ENCODE peak calls at places on chromosome 18, in six cellular contexts. One of them, this sample, is unnamed.

GRCh38 chr18:73414598-73414997 is 546.8 kb upstream of the NETO1 start:
- DNase-seq in A549: no peak
- DNase-seq in IMR-90: peak
- DNase-seq in HEK293T: no peak
- DNase-seq in HepG2: no peak
- DNase-seq in GM12878: no peak
- DNase-seq in this sample: no peak

GRCh38 chr18:24368749-24369148 is 28.9 kb downstream of the OSBPL1A start:
- DNase-seq in A549: no peak
- DNase-seq in IMR-90: peak
- DNase-seq in HEK293T: no peak
- DNase-seq in HepG2: no peak
- DNase-seq in GM12878: no peak
- DNase-seq in this sample: no peak

GRCh38 chr18:8091042-8091441 is 518.2 kb upstream of the RAB12 start:
- DNase-seq in A549: no peak
- DNase-seq in IMR-90: no peak
- DNase-seq in HEK293T: no peak
- DNase-seq in HepG2: no peak
- DNase-seq in GM12878: no peak
- DNase-seq in this sample: no peak

GRCh38 chr18:49561127-49561376 is 805 bp upstream of the LIPG start:
- DNase-seq in A549: no peak
- DNase-seq in IMR-90: no peak
- DNase-seq in HEK293T: no peak
- DNase-seq in HepG2: no peak
- DNase-seq in GM12878: no peak
- DNase-seq in this sample: no peak

GRCh38 chr18:12317664-12318333 is 9.8 kb downstream of the TUBB6 start:
- DNase-seq in A549: peak
- DNase-seq in IMR-90: peak
- DNase-seq in HEK293T: no peak
- DNase-seq in HepG2: no peak
- DNase-seq in GM12878: no peak
- DNase-seq in this sample: no peak

GRCh38 chr18:57956495-57956894 is 87.5 kb upstream of the NEDD4L start:
- DNase-seq in A549: no peak
- DNase-seq in IMR-90: no peak
- DNase-seq in HEK293T: no peak
- DNase-seq in HepG2: no peak
- DNase-seq in GM12878: no peak
- DNase-seq in this sample: no peak

GRCh38 chr18:74459877-74460276 is 2.8 kb upstream of the DIPK1C start:
- DNase-seq in A549: peak
- DNase-seq in IMR-90: no peak
- DNase-seq in HEK293T: peak
- DNase-seq in HepG2: no peak
- DNase-seq in GM12878: no peak
- DNase-seq in this sample: no peak

GRCh38 chr18:32552421-32553030 is 81.8 kb upstream of the GAREM1 start:
- DNase-seq in A549: peak
- DNase-seq in IMR-90: peak
- DNase-seq in HEK293T: peak
- DNase-seq in HepG2: peak
- DNase-seq in GM12878: no peak
- DNase-seq in this sample: peak

GRCh38 chr18:34773378-34773777 is 63.3 kb downstream of the DTNA start:
- DNase-seq in A549: no peak
- DNase-seq in IMR-90: peak
- DNase-seq in HEK293T: no peak
- DNase-seq in HepG2: no peak
- DNase-seq in GM12878: no peak
- DNase-seq in this sample: no peak

GRCh38 chr18:51933903-51934302 is 406.1 kb upstream of the DCC start:
- DNase-seq in A549: no peak
- DNase-seq in IMR-90: no peak
- DNase-seq in HEK293T: no peak
- DNase-seq in HepG2: no peak
- DNase-seq in GM12878: no peak
- DNase-seq in this sample: no peak

GRCh38 chr18:74278058-74278457 is 13.7 kb downstream of the CYB5A start:
- DNase-seq in A549: no peak
- DNase-seq in IMR-90: no peak
- DNase-seq in HEK293T: no peak
- DNase-seq in HepG2: peak
- DNase-seq in GM12878: no peak
- DNase-seq in this sample: no peak

GRCh38 chr18:23833714-23834113 is 144.5 kb downstream of the LAMA3 start:
- DNase-seq in A549: no peak
- DNase-seq in IMR-90: no peak
- DNase-seq in HEK293T: no peak
- DNase-seq in HepG2: no peak
- DNase-seq in GM12878: no peak
- DNase-seq in this sample: no peak

GRCh38 chr18:62759704-62760402 is 44.5 kb downstream of the PHLPP1 start:
- DNase-seq in A549: no peak
- DNase-seq in IMR-90: peak
- DNase-seq in HEK293T: no peak
- DNase-seq in HepG2: no peak
- DNase-seq in GM12878: no peak
- DNase-seq in this sample: no peak

GRCh38 chr18:23593720-23594119 is 7.4 kb upstream of the NPC1 start:
- DNase-seq in A549: peak
- DNase-seq in IMR-90: peak
- DNase-seq in HEK293T: no peak
- DNase-seq in HepG2: no peak
- DNase-seq in GM12878: no peak
- DNase-seq in this sample: no peak

GRCh38 chr18:43883886-43884285 is 606.6 kb upstream of the SYT4 start:
- DNase-seq in A549: no peak
- DNase-seq in IMR-90: no peak
- DNase-seq in HEK293T: no peak
- DNase-seq in HepG2: no peak
- DNase-seq in GM12878: no peak
- DNase-seq in this sample: no peak

GRCh38 chr18:75638223-75638596 is 210.7 kb upstream of the SMIM21 start:
- DNase-seq in A549: no peak
- DNase-seq in IMR-90: peak
- DNase-seq in HEK293T: no peak
- DNase-seq in HepG2: no peak
- DNase-seq in GM12878: no peak
- DNase-seq in this sample: no peak

GRCh38 chr18:75141734-75142133 is 67.2 kb downstream of the PTGR3 start:
- DNase-seq in A549: no peak
- DNase-seq in IMR-90: no peak
- DNase-seq in HEK293T: no peak
- DNase-seq in HepG2: no peak
- DNase-seq in GM12878: no peak
- DNase-seq in this sample: no peak

GRCh38 chr18:22346342-22346967 is 71.3 kb downstream of the CTAGE1 start:
- DNase-seq in A549: no peak
- DNase-seq in IMR-90: peak
- DNase-seq in HEK293T: no peak
- DNase-seq in HepG2: no peak
- DNase-seq in GM12878: no peak
- DNase-seq in this sample: no peak

GRCh38 chr18:62522178-62522509 is 681 bp upstream of the ZCCHC2 start:
- DNase-seq in A549: no peak
- DNase-seq in IMR-90: no peak
- DNase-seq in HEK293T: peak
- DNase-seq in HepG2: no peak
- DNase-seq in GM12878: no peak
- DNase-seq in this sample: no peak

DNA sequence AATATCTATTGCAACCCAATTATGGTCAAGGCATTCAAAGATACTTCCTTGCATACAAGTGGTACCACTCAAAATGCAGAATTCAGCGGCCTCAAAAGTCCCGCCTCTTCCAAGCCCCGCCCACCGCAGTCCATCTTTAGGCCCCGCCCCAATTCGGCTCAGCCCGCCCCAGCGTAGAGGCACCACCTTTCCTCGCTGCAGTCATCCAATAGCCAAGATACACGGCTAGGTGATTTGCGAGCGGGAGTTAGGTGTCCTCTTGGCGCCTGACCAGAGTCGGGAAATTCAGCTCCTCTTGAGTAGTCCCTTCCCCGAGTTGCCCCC is 431 bp upstream of the SEC11C start:
- DNase-seq in A549: peak
- DNase-seq in IMR-90: peak
- DNase-seq in HEK293T: peak
- DNase-seq in HepG2: peak
- DNase-seq in GM12878: no peak
- DNase-seq in this sample: peak
- TF ChIP-seq BHLHE40 in A549: no peak
- TF ChIP-seq BHLHE40 in IMR-90: no peak
- TF ChIP-seq BHLHE40 in HEK293T: no peak
- TF ChIP-seq BHLHE40 in HepG2: no peak
- TF ChIP-seq BHLHE40 in GM12878: no peak
- TF ChIP-seq BHLHE40 in this sample: no peak

GRCh38 chr18:54392621-54393023 is 34.9 kb downstream of the C18orf54 start:
- DNase-seq in A549: peak
- DNase-seq in IMR-90: peak
- DNase-seq in HEK293T: peak
- DNase-seq in HepG2: peak
- DNase-seq in GM12878: no peak
- DNase-seq in this sample: peak

GRCh38 chr18:54393648-54394294 is 36.1 kb downstream of the C18orf54 start:
- DNase-seq in A549: no peak
- DNase-seq in IMR-90: no peak
- DNase-seq in HEK293T: no peak
- DNase-seq in HepG2: no peak
- DNase-seq in GM12878: no peak
- DNase-seq in this sample: no peak

GRCh38 chr18:54390838-54391237 is 33.1 kb downstream of the C18orf54 start:
- DNase-seq in A549: no peak
- DNase-seq in IMR-90: no peak
- DNase-seq in HEK293T: no peak
- DNase-seq in HepG2: no peak
- DNase-seq in GM12878: no peak
- DNase-seq in this sample: no peak

DNA sequence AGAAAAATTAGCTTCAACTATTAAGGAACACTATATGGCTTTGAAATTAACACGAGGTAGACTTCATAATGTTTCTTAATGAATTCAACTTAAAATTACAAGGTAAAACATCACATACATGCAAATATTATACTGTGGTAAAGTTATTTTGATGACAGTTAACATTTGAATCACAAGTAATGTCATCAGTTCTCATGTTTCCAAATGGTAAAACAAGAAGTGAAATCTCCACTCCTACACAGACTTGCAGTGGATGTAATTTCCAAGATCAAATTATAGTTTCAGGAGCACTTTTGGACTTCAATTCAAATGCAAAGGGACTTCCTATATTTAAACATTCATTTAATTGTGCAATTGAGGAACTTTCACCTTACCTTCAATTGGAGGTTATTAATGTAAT is 39.0 kb downstream of the C18orf54 start:
- DNase-seq in A549: no peak
- DNase-seq in IMR-90: no peak
- DNase-seq in HEK293T: no peak
- DNase-seq in HepG2: no peak
- DNase-seq in GM12878: no peak
- DNase-seq in this sample: no peak
- TF ChIP-seq BHLHE40 in A549: no peak
- TF ChIP-seq BHLHE40 in IMR-90: no peak
- TF ChIP-seq BHLHE40 in HEK293T: no peak
- TF ChIP-seq BHLHE40 in HepG2: no peak
- TF ChIP-seq BHLHE40 in GM12878: no peak
- TF ChIP-seq BHLHE40 in this sample: no peak

GRCh38 chr18:59451963-59452362 is 92.9 kb upstream of the LMAN1 start:
- DNase-seq in A549: no peak
- DNase-seq in IMR-90: no peak
- DNase-seq in HEK293T: no peak
- DNase-seq in HepG2: peak
- DNase-seq in GM12878: no peak
- DNase-seq in this sample: no peak

GRCh38 chr18:59448546-59448945 is 89.5 kb upstream of the LMAN1 start:
- DNase-seq in A549: no peak
- DNase-seq in IMR-90: peak
- DNase-seq in HEK293T: no peak
- DNase-seq in HepG2: no peak
- DNase-seq in GM12878: no peak
- DNase-seq in this sample: no peak

GRCh38 chr18:59451073-59451472 is 92.0 kb upstream of the LMAN1 start:
- DNase-seq in A549: no peak
- DNase-seq in IMR-90: no peak
- DNase-seq in HEK293T: no peak
- DNase-seq in HepG2: no peak
- DNase-seq in GM12878: no peak
- DNase-seq in this sample: no peak

GRCh38 chr18:59446012-59446411 is 86.9 kb upstream of the LMAN1 start:
- DNase-seq in A549: no peak
- DNase-seq in IMR-90: peak
- DNase-seq in HEK293T: no peak
- DNase-seq in HepG2: no peak
- DNase-seq in GM12878: no peak
- DNase-seq in this sample: no peak
- TF ChIP-seq BHLHE40 in A549: no peak
- TF ChIP-seq BHLHE40 in IMR-90: no peak
- TF ChIP-seq BHLHE40 in HEK293T: no peak
- TF ChIP-seq BHLHE40 in HepG2: no peak
- TF ChIP-seq BHLHE40 in GM12878: no peak
- TF ChIP-seq BHLHE40 in this sample: no peak

GRCh38 chr18:76994086-76994654 is 138.4 kb downstream of the MBP start:
- DNase-seq in A549: no peak
- DNase-seq in IMR-90: peak
- DNase-seq in HEK293T: no peak
- DNase-seq in HepG2: peak
- DNase-seq in GM12878: no peak
- DNase-seq in this sample: no peak

GRCh38 chr18:76997951-76998808 is 134.4 kb downstream of the MBP start:
- DNase-seq in A549: no peak
- DNase-seq in IMR-90: no peak
- DNase-seq in HEK293T: no peak
- DNase-seq in HepG2: no peak
- DNase-seq in GM12878: no peak
- DNase-seq in this sample: no peak

GRCh38 chr18:76993573-76993972 is 139.0 kb downstream of the MBP start:
- DNase-seq in A549: no peak
- DNase-seq in IMR-90: no peak
- DNase-seq in HEK293T: no peak
- DNase-seq in HepG2: no peak
- DNase-seq in GM12878: no peak
- DNase-seq in this sample: no peak

GRCh38 chr18:76993085-76993382 is 139.5 kb downstream of the MBP start:
- DNase-seq in A549: no peak
- DNase-seq in IMR-90: no peak
- DNase-seq in HEK293T: no peak
- DNase-seq in HepG2: no peak
- DNase-seq in GM12878: no peak
- DNase-seq in this sample: no peak

DNA sequence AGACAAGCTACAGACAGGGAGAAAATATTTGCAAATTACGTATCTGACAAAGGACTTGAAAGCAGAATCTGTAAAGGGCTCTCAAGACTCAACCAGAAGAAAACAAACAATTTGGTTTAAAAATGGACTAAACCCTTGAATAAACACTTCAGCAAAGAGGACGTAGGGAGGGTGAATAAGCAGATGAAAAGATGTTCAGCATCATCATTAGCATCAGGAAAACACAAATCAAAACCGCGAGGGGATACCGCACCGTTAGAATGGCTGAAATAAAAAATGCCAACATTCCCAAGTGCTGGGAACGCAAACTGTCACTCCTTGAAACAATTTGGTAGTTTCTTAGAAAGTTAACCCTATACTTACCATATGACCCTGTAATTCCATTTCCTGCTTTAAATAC is 136.7 kb downstream of the MBP start:
- DNase-seq in A549: no peak
- DNase-seq in IMR-90: no peak
- DNase-seq in HEK293T: no peak
- DNase-seq in HepG2: no peak
- DNase-seq in GM12878: no peak
- DNase-seq in this sample: no peak
- TF ChIP-seq BHLHE40 in A549: no peak
- TF ChIP-seq BHLHE40 in IMR-90: no peak
- TF ChIP-seq BHLHE40 in HEK293T: no peak
- TF ChIP-seq BHLHE40 in HepG2: no peak
- TF ChIP-seq BHLHE40 in GM12878: no peak
- TF ChIP-seq BHLHE40 in this sample: no peak